ENCODE peak calls at places on chromosomes 11 and 22, in eight cellular contexts. O, S, V, Z, R, W, E and A are unnamed samples.

GRCh38 chr11:65444314-65445051 is 21.9 kb downstream of the NEAT1 start:
- DNase-seq in O (peak), S (peak), V (no peak), Z (peak), R (no peak), W (no peak), E (no peak), A (no peak)

GRCh38 chr11:12457030-12457600 is 79.7 kb downstream of the PARVA start:
- DNase-seq in O (no peak), S (peak), V (no peak), Z (no peak), R (no peak), W (peak), E (no peak), A (no peak)

GRCh38 chr22:50677493-50678217 is 5.0 kb downstream of the SHANK3 start:
- DNase-seq in O (peak), S (no peak), V (no peak), Z (no peak), R (no peak), W (peak), E (no peak), A (no peak)

GRCh38 chr22:32754413-32755041 is 47.0 kb upstream of the TIMP3 start:
- DNase-seq in O (no peak), S (peak), V (no peak), Z (no peak), R (no peak), W (peak), E (no peak), A (peak)

GRCh38 chr11:130601141-130601540 is 152.7 kb downstream of the ADAMTS15 start:
- DNase-seq in O (peak), S (peak), V (peak), Z (no peak), R (no peak), W (peak), E (no peak), A (peak)

GRCh38 chr11:122248939-122249338 is 132.9 kb upstream of the BLID start:
- DNase-seq in O (no peak), S (no peak), V (no peak), Z (no peak), R (no peak), W (no peak), E (no peak), A (no peak)

GRCh38 chr11:17921620-17922473 is 91.0 kb downstream of the SERGEF start:
- DNase-seq in O (no peak), S (peak), V (no peak), Z (no peak), R (no peak), W (no peak), E (no peak), A (no peak)

GRCh38 chr22:28229566-28230483 is 310.8 kb upstream of the PITPNB start:
- DNase-seq in O (no peak), S (peak), V (no peak), Z (no peak), R (no peak), W (peak), E (no peak), A (no peak)

GRCh38 chr11:69799582-69799981 is 19.6 kb downstream of the FGF3 start:
- DNase-seq in O (no peak), S (peak), V (no peak), Z (no peak), R (no peak), W (peak), E (no peak), A (no peak)

GRCh38 chr22:42799462-42800405 is 57.3 kb downstream of the ARFGAP3 start:
- DNase-seq in O (no peak), S (no peak), V (no peak), Z (no peak), R (no peak), W (no peak), E (no peak), A (no peak)

GRCh38 chr11:39374963-39375698 is 2084.3 kb downstream of the LRRC4C start:
- DNase-seq in O (no peak), S (peak), V (no peak), Z (no peak), R (no peak), W (peak), E (no peak), A (no peak)

GRCh38 chr11:118791961-118792578 is 1.1 kb upstream of the DDX6 start:
- DNase-seq in O (peak), S (peak), V (no peak), Z (peak), R (peak), W (peak), E (peak), A (peak)

GRCh38 chr22:18947905-18948304 is 11.8 kb upstream of the PRODH start:
- DNase-seq in O (peak), S (no peak), V (no peak), Z (peak), R (no peak), W (no peak), E (no peak), A (peak)

GRCh38 chr22:41831383-41831782 is 1.5 kb upstream of the SREBF2 start:
- DNase-seq in O (no peak), S (peak), V (no peak), Z (no peak), R (no peak), W (no peak), E (no peak), A (no peak)